ENCODE peak calls at places on chromosomes 16 and 17, in five cellular contexts. K is fibroblast of pulmonary artery; A is CD4-positive, alpha-beta memory T cell; B is NAMALWA; O is T-cell. G is an unnamed sample.

GRCh38 chr16:28823719-28824547 is 1.1 kb downstream of the ATXN2L start:
- DNase-seq in K (peak), A (peak), B (peak), O (peak), G (peak)

GRCh38 chr17:58913971-58914769 is 158.5 kb downstream of the PPM1E start:
- DNase-seq in K (peak), A (no peak), B (no peak), O (no peak), G (no peak)

GRCh38 chr17:20028436-20028835 is 19.3 kb downstream of the SPECC1 start:
- DNase-seq in K (peak), A (no peak), B (no peak), O (no peak), G (no peak)

GRCh38 chr17:27578718-27579085 is 52.3 kb upstream of the LGALS9 start:
- DNase-seq in K (no peak), A (no peak), B (no peak), O (no peak), G (peak)

GRCh38 chr17:4406386-4406785 is 27.4 kb upstream of the SPNS3 start:
- DNase-seq in K (no peak), A (no peak), B (peak), O (no peak), G (no peak)

GRCh38 chr17:38469875-38470274 is 41.6 kb downstream of the ARHGAP23 start:
- DNase-seq in K (peak), A (no peak), B (no peak), O (no peak), G (no peak)

GRCh38 chr17:65131946-65132345 is 5.2 kb upstream of the RGS9 start:
- DNase-seq in K (no peak), A (no peak), B (no peak), O (no peak), G (no peak)

GRCh38 chr16:1632638-1632970 is 20.4 kb downstream of the CRAMP1 start:
- DNase-seq in K (no peak), A (no peak), B (no peak), O (no peak), G (no peak)

GRCh38 chr16:21336231-21336630 is 58.1 kb upstream of the CRYM start:
- DNase-seq in K (no peak), A (no peak), B (no peak), O (no peak), G (no peak)

GRCh38 chr17:76676629-76677028 is 33.1 kb upstream of the ST6GALNAC1 start:
- DNase-seq in K (no peak), A (no peak), B (no peak), O (no peak), G (no peak)

GRCh38 chr17:66784621-66785364 is 50.1 kb upstream of the CACNG5 start:
- DNase-seq in K (no peak), A (no peak), B (no peak), O (no peak), G (no peak)

GRCh38 chr17:31788956-31789355 is 70.1 kb downstream of the COPRS start:
- DNase-seq in K (no peak), A (no peak), B (no peak), O (no peak), G (no peak)

GRCh38 chr17:76121932-76122383 is 18.4 kb upstream of the EXOC7 start:
- DNase-seq in K (no peak), A (no peak), B (no peak), O (no peak), G (no peak)

GRCh38 chr16:17134586-17134985 is 336.2 kb downstream of the XYLT1 start:
- DNase-seq in K (no peak), A (no peak), B (no peak), O (no peak), G (no peak)

GRCh38 chr16:70649300-70649699 is 2.9 kb downstream of the IL34 start:
- DNase-seq in K (no peak), A (no peak), B (no peak), O (no peak), G (no peak)

GRCh38 chr16:526181-527014 is 1.1 kb upstream of the CAPN15 start:
- DNase-seq in K (peak), A (no peak), B (peak), O (peak), G (no peak)

GRCh38 chr16:64440421-64440831 is 681.4 kb downstream of the CDH11 start:
- DNase-seq in K (peak), A (no peak), B (no peak), O (no peak), G (no peak)

GRCh38 chr17:58337600-58338453 is 9.2 kb upstream of the TSPOAP1 start:
- DNase-seq in K (peak), A (peak), B (peak), O (peak), G (peak)

GRCh38 chr16:56812884-56813283 is 52.1 kb upstream of the SLC12A3 start:
- DNase-seq in K (peak), A (no peak), B (no peak), O (no peak), G (no peak)

GRCh38 chr17:55225237-55225636 is 39.5 kb upstream of the HLF start:
- DNase-seq in K (no peak), A (no peak), B (no peak), O (no peak), G (no peak)

GRCh38 chr16:78298986-78299385 is 199.5 kb downstream of the WWOX start:
- DNase-seq in K (no peak), A (no peak), B (no peak), O (no peak), G (no peak)

GRCh38 chr17:69573396-69573795 is 158.9 kb downstream of the MAP2K6 start:
- DNase-seq in K (no peak), A (no peak), B (no peak), O (no peak), G (no peak)

GRCh38 chr16:67014641-67015315 is 14.2 kb upstream of the CBFB start:
- DNase-seq in K (no peak), A (no peak), B (no peak), O (no peak), G (no peak)

GRCh38 chr16:89922477-89922883 is 662 bp upstream of the TUBB3 start:
- DNase-seq in K (peak), A (no peak), B (peak), O (no peak), G (no peak)

GRCh38 chr16:50614956-50615727 is 66.0 kb downstream of the SNX20 start:
- DNase-seq in K (no peak), A (no peak), B (no peak), O (no peak), G (no peak)

GRCh38 chr17:49528966-49529365 is 33.9 kb downstream of the NGFR start:
- DNase-seq in K (no peak), A (no peak), B (no peak), O (no peak), G (no peak)

GRCh38 chr17:18855831-18856624 is 1.9 kb upstream of the PRPSAP2 start:
- DNase-seq in K (peak), A (peak), B (peak), O (peak), G (peak)

GRCh38 chr16:17939052-17939673 is 397.4 kb downstream of the NPIPA8 start:
- DNase-seq in K (no peak), A (no peak), B (peak), O (no peak), G (no peak)

GRCh38 chr16:25155553-25156460 is 44.3 kb downstream of the LCMT1 start:
- DNase-seq in K (no peak), A (no peak), B (no peak), O (no peak), G (no peak)

GRCh38 chr17:63841350-63842172 is 924 bp downstream of the SMARCD2 start:
- DNase-seq in K (peak), A (no peak), B (peak), O (no peak), G (no peak)

G was measured in CD4-positive, CD25-positive, alpha-beta regulatory T cell.